ENCODE peak calls at places on chromosome 16, in eight cellular contexts. Z is stimulated activated CD8-positive, alpha-beta memory T cell treated with anti-CD3 and anti-CD28 coated beads, Interleukin-12 subunit alpha, Interleukin-12 subunit beta, amount 100 ng/mL, for 4 hours; M is CD8-positive, alpha-beta T cell; H is glutamatergic neuron; O is PC-9; E is fibroblast of pulmonary artery; F is retina; D is cardiac fibroblast. B is an unnamed sample.
A peak's percentile ranks its signal among the peaks of the same experiment; 100 is the strongest.

GRCh38 chr16:49598386-49599170 is 225.0 kb downstream of the C16orf78 start:
- DNase-seq in D (no peak), M (no peak), H (no peak), Z (no peak), O (no peak), E (no peak), F (no peak), B (no peak)

GRCh38 chr16:81699596-81699995 is 79.5 kb upstream of the PLCG2 start:
- DNase-seq in Z (no peak), O (no peak), E (no peak), H (no peak), M (no peak), F (no peak), D (no peak), B (no peak)

GRCh38 chr16:25223964-25224363 is 7.2 kb downstream of the AQP8 start:
- DNase-seq in M (no peak), D (no peak), O (no peak), E (no peak), H (no peak), F (no peak), Z (no peak), B (no peak)

GRCh38 chr16:78244131-78244899 is 144.9 kb downstream of the WWOX start:
- DNase-seq in O (peak; percentile 13), H (no peak), D (no peak), E (no peak), Z (no peak), F (no peak), M (no peak), B (no peak)

GRCh38 chr16:69917739-69918138 is 33.4 kb upstream of the CLEC18A start:
- DNase-seq in M (no peak), H (no peak), E (peak; percentile 98), O (peak; percentile 82), D (peak; percentile 98), F (no peak), Z (no peak), B (peak; percentile 4)

GRCh38 chr16:23060458-23061320 is 88.6 kb downstream of the USP31 start:
- DNase-seq in F (peak; percentile 72), E (peak; percentile 82), D (peak; percentile 80), O (peak; percentile 66), M (peak; percentile 29), H (peak; percentile 77), Z (no peak), B (no peak)

GRCh38 chr16:65867276-65867990 is 499.1 kb upstream of the CDH5 start:
- DNase-seq in H (no peak), E (no peak), F (peak; percentile 30), O (no peak), Z (no peak), D (no peak), M (no peak), B (no peak)

GRCh38 chr16:1920727-1921155 is 2.5 kb upstream of the HS3ST6 start:
- DNase-seq in O (peak; percentile 48), F (peak; percentile 68), H (peak; percentile 77), E (no peak), Z (no peak), M (no peak), D (no peak), B (no peak)

GRCh38 chr16:89574681-89575246 is 794 bp upstream of the CPNE7 start:
- DNase-seq in M (peak; percentile 41), F (peak; percentile 85), Z (no peak), O (peak; percentile 86), H (peak; percentile 88), E (peak; percentile 73), D (peak; percentile 79), B (no peak)

GRCh38 chr16:81723098-81723723 is 55.9 kb upstream of the PLCG2 start:
- DNase-seq in F (peak; percentile 72), E (peak; percentile 90), D (peak; percentile 88), M (no peak), O (peak; percentile 38), H (no peak), Z (no peak), B (no peak)

GRCh38 chr16:450800-451512 is 25.5 kb downstream of the RAB11FIP3 start:
- DNase-seq in E (peak; percentile 18), M (no peak), H (no peak), O (peak; percentile 42), Z (no peak), D (peak; percentile 24), F (no peak), B (no peak)

GRCh38 chr16:68264128-68265077 is at the start of gene SLC7A6:
- DNase-seq in E (peak; percentile 68), F (peak; percentile 90), M (peak; percentile 74), H (peak; percentile 83), D (peak; percentile 75), O (peak; percentile 77), Z (peak; percentile 77), B (no peak)

GRCh38 chr16:53805747-53806146 is 101.8 kb downstream of the FTO start:
- DNase-seq in E (no peak), M (no peak), Z (no peak), H (no peak), D (no peak), F (no peak), O (no peak), B (no peak)

GRCh38 chr16:82329504-82330192 is 159.6 kb upstream of the MPHOSPH6 start:
- DNase-seq in Z (no peak), E (no peak), D (no peak), O (no peak), F (no peak), M (no peak), H (no peak), B (no peak)

GRCh38 chr16:4679156-4679853 is 14.1 kb upstream of the NUDT16L1 start:
- DNase-seq in Z (no peak), M (no peak), H (no peak), O (peak; percentile 35), E (no peak), F (no peak), D (no peak), B (no peak)

GRCh38 chr16:30003670-30004423 is 7.0 kb downstream of the DOC2A start:
- DNase-seq in D (no peak), M (no peak), E (no peak), O (no peak), F (no peak), H (no peak), Z (no peak), B (no peak)

GRCh38 chr16:85720319-85720637 is 30.6 kb downstream of the C16orf74 start:
- DNase-seq in Z (no peak), H (no peak), D (no peak), E (no peak), O (peak; percentile 87), M (no peak), F (no peak), B (peak; percentile 44)

GRCh38 chr16:25905810-25906209 is 214.1 kb downstream of the HS3ST4 start:
- DNase-seq in O (no peak), F (no peak), D (no peak), E (no peak), Z (no peak), H (no peak), M (no peak), B (no peak)

GRCh38 chr16:85372627-85373372 is 240.3 kb upstream of the GSE1 start:
- DNase-seq in D (peak; percentile 63), M (no peak), E (peak; percentile 57), H (no peak), O (no peak), F (no peak), Z (no peak), B (no peak)

GRCh38 chr16:53968454-53968853 is 264.5 kb downstream of the FTO start:
- DNase-seq in H (no peak), E (no peak), M (no peak), F (no peak), O (no peak), D (no peak), Z (no peak), B (no peak)

GRCh38 chr16:57628008-57628781 is at the start of gene ADGRG1:
- DNase-seq in Z (peak; percentile 40), F (peak; percentile 77), H (peak; percentile 79), D (peak; percentile 96), O (peak; percentile 89), E (peak; percentile 97), M (no peak), B (peak; percentile 84)

GRCh38 chr16:75774197-75774596 is 47.9 kb upstream of the CPHXL start:
- DNase-seq in M (no peak), Z (no peak), H (no peak), O (no peak), F (no peak), E (no peak), D (no peak), B (no peak)

GRCh38 chr16:66414891-66415290 is 12.2 kb upstream of the BEAN1 start:
- DNase-seq in O (no peak), F (no peak), M (no peak), E (no peak), Z (no peak), D (no peak), H (no peak), B (no peak)

GRCh38 chr16:16930309-16931000 is 540.3 kb downstream of the XYLT1 start:
- DNase-seq in O (no peak), F (no peak), H (no peak), M (no peak), E (no peak), Z (no peak), D (no peak), B (no peak)

GRCh38 chr16:85690469-85691064 is 1.8 kb upstream of the GINS2 start:
- DNase-seq in H (no peak), M (no peak), F (no peak), E (no peak), Z (no peak), O (no peak), D (peak; percentile 11), B (no peak)

GRCh38 chr16:81275064-81275532 is 36.6 kb downstream of the BCO1 start:
- DNase-seq in D (no peak), Z (no peak), E (no peak), H (no peak), O (peak; percentile 25), M (no peak), F (no peak), B (no peak)

GRCh38 chr16:57938936-57939871 is 31.7 kb downstream of the CNGB1 start:
- DNase-seq in M (no peak), E (peak; percentile 72), H (no peak), O (peak; percentile 81), D (peak; percentile 90), Z (no peak), F (no peak), B (peak; percentile 40)

GRCh38 chr16:87527055-87527724 is 34.4 kb upstream of the ZCCHC14 start:
- DNase-seq in H (no peak), M (no peak), Z (no peak), D (no peak), O (no peak), E (no peak), F (no peak), B (no peak)

GRCh38 chr16:58501242-58502131 is 1.5 kb downstream of the NDRG4 start:
- DNase-seq in E (no peak), D (no peak), F (peak; percentile 91), O (no peak), H (peak; percentile 91), M (peak; percentile 29), Z (peak; percentile 27), B (no peak)

GRCh38 chr16:89244754-89245153 is 27.3 kb downstream of the ZNF778 start:
- DNase-seq in D (no peak), E (no peak), Z (no peak), F (no peak), O (no peak), M (no peak), H (no peak), B (no peak)

GRCh38 chr16:75198135-75198600 is 8.8 kb downstream of the CTRB2 start:
- DNase-seq in H (no peak), Z (no peak), F (no peak), E (peak; percentile 69), M (no peak), O (no peak), D (peak; percentile 64), B (no peak)